ENCODE peak calls at places on chromosomes 13 and 19, in six cellular contexts. S is AML-193; C is nucleus accumbens; X is H54; T is NCI-H2029 treated with DMSO at 0.1 percent for 48 hours; V is stimulated activated CD4-positive, alpha-beta T cell treated with anti-CD3 and anti-CD28 coated beads, Interleukin-15, amount 100 ng/mL, for 1 hour. W is an unnamed sample.

GRCh38 chr13:109160887-109161669 is 531.7 kb downstream of the MYO16 start:
- DNase-seq in X (no peak), C (no peak), T (no peak), V (no peak), S (no peak), W (no peak)

GRCh38 chr19:29645911-29646310 is 19.4 kb upstream of the PLEKHF1 start:
- DNase-seq in C (no peak), T (peak), S (peak), V (no peak), X (no peak), W (peak)

GRCh38 chr19:39412867-39413268 is 399 bp downstream of the PLEKHG2 start:
- DNase-seq in S (no peak), V (no peak), T (no peak), X (no peak), C (no peak), W (no peak)

GRCh38 chr19:33796164-33797100 is at the start of gene KCTD15:
- DNase-seq in S (no peak), V (no peak), C (no peak), T (no peak), X (no peak), W (peak)

GRCh38 chr13:34207334-34207733 is 389.4 kb downstream of the RFC3 start:
- DNase-seq in C (no peak), V (no peak), T (no peak), S (no peak), X (peak), W (no peak)

GRCh38 chr19:43966079-43966694 is 15.2 kb downstream of the ZNF221 start:
- DNase-seq in V (no peak), S (no peak), T (no peak), X (no peak), C (no peak), W (no peak)

GRCh38 chr13:97344250-97345175 is 89.5 kb upstream of the RAP2A start:
- DNase-seq in X (peak), T (peak), C (no peak), S (peak), V (peak), W (peak)

GRCh38 chr13:21088534-21088933 is 27.1 kb upstream of the LATS2 start:
- DNase-seq in T (no peak), S (no peak), C (no peak), V (no peak), X (no peak), W (no peak)

GRCh38 chr19:12611361-12611699 is 610 bp downstream of the ZNF791 start:
- DNase-seq in C (no peak), V (no peak), X (peak), S (no peak), T (peak), W (peak)

GRCh38 chr19:45800009-45800553 is 7.4 kb upstream of the DMWD start:
- DNase-seq in V (no peak), C (no peak), T (no peak), S (no peak), X (no peak), W (no peak)

GRCh38 chr19:55549500-55550320 is 4.4 kb upstream of the SBK3 start:
- DNase-seq in X (peak), V (no peak), T (no peak), S (no peak), C (no peak), W (peak)

GRCh38 chr13:33710924-33711323 is 107.0 kb upstream of the RFC3 start:
- DNase-seq in T (no peak), S (no peak), V (no peak), X (no peak), C (no peak), W (no peak)

GRCh38 chr19:51607920-51608562 is 22.2 kb downstream of the SIGLEC5 start:
- DNase-seq in X (peak), T (no peak), C (peak), V (peak), S (peak), W (peak)

GRCh38 chr13:112105884-112106283 is 38.9 kb downstream of the SOX1 start:
- DNase-seq in X (no peak), V (no peak), T (no peak), C (no peak), S (no peak), W (no peak)

GRCh38 chr13:98944336-98944735 is 33.5 kb downstream of the DOCK9 start:
- DNase-seq in C (no peak), S (no peak), T (no peak), V (no peak), X (no peak), W (no peak)

GRCh38 chr19:39124136-39124764 is 1.3 kb upstream of the PAK4 start:
- DNase-seq in X (no peak), S (no peak), V (no peak), T (no peak), C (no peak), W (no peak)

W was measured in psoas muscle.